ENCODE peak calls at places on chromosomes 11 and 22, in five cellular contexts. One of them, this sample, is unnamed.

GRCh38 chr11:113395782-113396336 is 8.3 kb downstream of the ANKK1 start:
- DNase-seq in endodermal cell: no peak
- DNase-seq in HCEC 1CT: no peak
- DNase-seq in activated T-cell treated with anti-CD3 and anti-CD28 coated beads for 1 hour: no peak
- DNase-seq in amniotic stem cell: no peak
- DNase-seq in this sample: no peak

GRCh38 chr11:105786766-105787165 is 176.9 kb downstream of the GRIA4 start:
- DNase-seq in endodermal cell: peak; percentile 53
- DNase-seq in HCEC 1CT: no peak
- DNase-seq in activated T-cell treated with anti-CD3 and anti-CD28 coated beads for 1 hour: no peak
- DNase-seq in amniotic stem cell: no peak
- DNase-seq in this sample: no peak

GRCh38 chr11:6587360-6587953 is 16.0 kb downstream of the RRP8 start:
- DNase-seq in endodermal cell: no peak
- DNase-seq in HCEC 1CT: no peak
- DNase-seq in activated T-cell treated with anti-CD3 and anti-CD28 coated beads for 1 hour: no peak
- DNase-seq in amniotic stem cell: no peak
- DNase-seq in this sample: no peak

GRCh38 chr11:75896843-75897419 is 81.9 kb downstream of the UVRAG start:
- DNase-seq in endodermal cell: no peak
- DNase-seq in HCEC 1CT: peak; percentile 55
- DNase-seq in activated T-cell treated with anti-CD3 and anti-CD28 coated beads for 1 hour: no peak
- DNase-seq in amniotic stem cell: peak; percentile 4
- DNase-seq in this sample: no peak

GRCh38 chr11:19970944-19971343 is 189.3 kb downstream of the DBX1 start:
- DNase-seq in endodermal cell: no peak
- DNase-seq in HCEC 1CT: no peak
- DNase-seq in activated T-cell treated with anti-CD3 and anti-CD28 coated beads for 1 hour: no peak
- DNase-seq in amniotic stem cell: no peak
- DNase-seq in this sample: no peak

GRCh38 chr11:119634301-119634700 is 94.7 kb downstream of the NECTIN1 start:
- DNase-seq in endodermal cell: no peak
- DNase-seq in HCEC 1CT: no peak
- DNase-seq in activated T-cell treated with anti-CD3 and anti-CD28 coated beads for 1 hour: no peak
- DNase-seq in amniotic stem cell: no peak
- DNase-seq in this sample: no peak

GRCh38 chr11:93225642-93226041 is 27.9 kb upstream of the SLC36A4 start:
- DNase-seq in endodermal cell: no peak
- DNase-seq in HCEC 1CT: peak; percentile 30
- DNase-seq in activated T-cell treated with anti-CD3 and anti-CD28 coated beads for 1 hour: no peak
- DNase-seq in amniotic stem cell: no peak
- DNase-seq in this sample: no peak

GRCh38 chr11:14309425-14310192 is 49.4 kb downstream of the RRAS2 start:
- DNase-seq in endodermal cell: no peak
- DNase-seq in HCEC 1CT: no peak
- DNase-seq in activated T-cell treated with anti-CD3 and anti-CD28 coated beads for 1 hour: no peak
- DNase-seq in amniotic stem cell: no peak
- DNase-seq in this sample: no peak

GRCh38 chr11:45079943-45080719 is 66.3 kb upstream of the PRDM11 start:
- DNase-seq in endodermal cell: no peak
- DNase-seq in HCEC 1CT: no peak
- DNase-seq in activated T-cell treated with anti-CD3 and anti-CD28 coated beads for 1 hour: peak; percentile 39
- DNase-seq in amniotic stem cell: no peak
- DNase-seq in this sample: no peak

GRCh38 chr22:49906799-49907290 is 11.4 kb downstream of the ALG12 start:
- DNase-seq in endodermal cell: peak; percentile 29
- DNase-seq in HCEC 1CT: no peak
- DNase-seq in activated T-cell treated with anti-CD3 and anti-CD28 coated beads for 1 hour: no peak
- DNase-seq in amniotic stem cell: no peak
- DNase-seq in this sample: no peak

GRCh38 chr22:29265929-29266328 is 1.9 kb downstream of the RHBDD3 start:
- DNase-seq in endodermal cell: no peak
- DNase-seq in HCEC 1CT: no peak
- DNase-seq in activated T-cell treated with anti-CD3 and anti-CD28 coated beads for 1 hour: no peak
- DNase-seq in amniotic stem cell: no peak
- DNase-seq in this sample: no peak

GRCh38 chr11:68441466-68442230 is 18.9 kb upstream of the PPP6R3 start:
- DNase-seq in endodermal cell: no peak
- DNase-seq in HCEC 1CT: no peak
- DNase-seq in activated T-cell treated with anti-CD3 and anti-CD28 coated beads for 1 hour: no peak
- DNase-seq in amniotic stem cell: peak; percentile 5
- DNase-seq in this sample: peak; percentile 64

This sample was measured in SJSA1.